ENCODE peak calls at places on chromosomes 6 and 20, in seven cellular contexts. W is IMR-90, U is prostate gland, Y is uterus, X is breast epithelium, H is A549, A is Peyer's patch. O is an unnamed sample.
A peak's percentile ranks its signal among the peaks of the same experiment; 100 is the strongest.

GRCh38 chr6:37365791-37366190 is 12.0 kb downstream of the RNF8 start:
- DNase-seq in W (peak; percentile 35), U (no peak), Y (no peak), X (no peak), H (no peak), A (no peak), O (no peak)

GRCh38 chr6:112806163-112806900 is 459.2 kb downstream of the RFPL4B start:
- DNase-seq in W (peak; percentile 80), U (no peak), Y (no peak), X (no peak), H (no peak), A (no peak), O (no peak)

GRCh38 chr6:45420083-45420908 is 42.6 kb upstream of the SUPT3H start:
- DNase-seq in W (peak; percentile 64), U (peak; percentile 7), Y (no peak), X (no peak), H (no peak), A (no peak), O (peak; percentile 51)

GRCh38 chr20:9617062-9617461 is 102.7 kb downstream of the LAMP5 start:
- DNase-seq in W (peak; percentile 66), U (peak; percentile 65), Y (peak; percentile 35), X (no peak), H (peak; percentile 65), A (peak; percentile 56), O (no peak)

GRCh38 chr6:45709834-45710233 is 305.8 kb downstream of the CLIC5 start:
- DNase-seq in W (no peak), U (no peak), Y (no peak), X (no peak), H (no peak), A (no peak), O (no peak)

GRCh38 chr6:2643935-2644539 is 106.7 kb downstream of the MYLK4 start:
- DNase-seq in W (no peak), U (no peak), Y (no peak), X (no peak), H (no peak), A (no peak), O (no peak)

GRCh38 chr6:150443621-150444020 is 74.8 kb downstream of the IYD start:
- DNase-seq in W (no peak), U (no peak), Y (no peak), X (no peak), H (no peak), A (no peak), O (no peak)

GRCh38 chr6:37048851-37049734 is 43.6 kb downstream of the FGD2 start:
- DNase-seq in W (peak; percentile 95), U (peak; percentile 20), Y (peak; percentile 71), X (no peak), H (no peak), A (no peak), O (no peak)

GRCh38 chr6:146420255-146420654 is 123.4 kb upstream of the RAB32 start:
- DNase-seq in W (no peak), U (no peak), Y (no peak), X (no peak), H (no peak), A (no peak), O (no peak)

GRCh38 chr6:99013661-99014458 is 66.1 kb upstream of the FBXL4 start:
- DNase-seq in W (peak; percentile 23), U (no peak), Y (no peak), X (no peak), H (no peak), A (no peak), O (no peak)

GRCh38 chr20:38790210-38791053 is 15.1 kb upstream of the PPP1R16B start:
- DNase-seq in W (peak; percentile 38), U (no peak), Y (no peak), X (no peak), H (peak; percentile 46), A (no peak), O (no peak)

GRCh38 chr6:135159531-135159930 is 21.6 kb upstream of the MYB start:
- DNase-seq in W (no peak), U (no peak), Y (no peak), X (no peak), H (no peak), A (no peak), O (no peak)

GRCh38 chr6:6684365-6684833 is 95.9 kb downstream of the LY86 start:
- DNase-seq in W (no peak), U (no peak), Y (no peak), X (no peak), H (no peak), A (no peak), O (no peak)

GRCh38 chr6:6686176-6686575 is 97.7 kb downstream of the LY86 start:
- DNase-seq in W (no peak), U (no peak), Y (no peak), X (no peak), H (no peak), A (no peak), O (peak; percentile 39)

GRCh38 chr6:6683964-6684363 is 95.4 kb downstream of the LY86 start:
- DNase-seq in W (no peak), U (no peak), Y (no peak), X (no peak), H (no peak), A (no peak), O (no peak)

GRCh38 chr6:6686748-6687601 is 98.5 kb downstream of the LY86 start:
- DNase-seq in W (no peak), U (peak; percentile 69), Y (peak; percentile 83), X (peak; percentile 98), H (peak; percentile 88), A (peak; percentile 99), O (peak; percentile 100)

DNA sequence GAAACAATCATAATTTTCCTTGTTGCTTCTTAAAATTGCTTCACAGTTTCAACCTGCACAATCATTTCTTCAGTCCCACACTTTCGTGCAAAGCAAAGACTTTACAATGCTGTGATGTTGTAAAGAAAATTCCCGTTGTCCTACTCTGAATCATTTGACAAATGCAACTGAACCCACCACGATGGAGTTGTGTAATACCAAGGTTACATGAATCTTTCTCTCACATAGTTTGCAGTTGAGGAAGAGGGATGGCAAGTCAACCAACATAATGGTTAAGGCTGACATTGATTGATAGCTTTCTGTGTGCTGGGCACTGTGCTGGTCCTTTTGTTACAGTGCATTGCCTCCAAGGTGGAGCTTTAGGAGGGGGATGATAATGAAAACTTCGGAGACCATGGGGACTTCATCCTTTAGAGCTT is 96.7 kb downstream of the LY86 start:
- DNase-seq in W (no peak), U (no peak), Y (no peak), X (no peak), H (no peak), A (no peak), O (no peak)
- TF ChIP-seq POLR2A in W (no peak), U (no peak), Y (no peak), X (no peak), H (no peak), A (no peak), O (no peak)

DNA sequence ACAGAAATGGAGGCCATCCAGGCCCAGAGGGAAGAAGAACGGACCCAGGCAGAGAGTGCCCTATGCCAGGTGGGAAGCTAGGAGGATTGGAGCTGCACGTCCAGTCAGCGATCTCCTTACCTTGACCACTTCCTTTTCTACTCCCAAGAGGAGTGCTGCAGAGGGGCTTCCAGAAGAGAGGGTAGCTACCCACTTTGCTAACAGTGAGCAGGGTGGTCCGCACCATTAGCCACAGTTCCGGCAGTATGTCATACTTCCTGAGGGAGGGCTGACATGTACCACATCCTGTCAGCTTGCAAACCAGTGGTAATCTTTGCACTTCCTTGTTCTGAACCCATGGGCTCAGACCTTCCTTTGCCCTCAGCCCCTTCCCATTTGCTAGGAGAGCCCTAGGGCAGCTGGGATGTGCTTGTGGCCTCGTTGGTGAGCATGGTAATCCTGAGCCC is 35.4 kb downstream of the CEP250 start:
- DNase-seq in W (no peak), U (no peak), Y (no peak), X (no peak), H (no peak), A (no peak), O (no peak)
- TF ChIP-seq POLR2A in W (no peak), U (no peak), Y (no peak), X (no peak), H (no peak), A (no peak), O (no peak)

GRCh38 chr20:62925420-62926228 is 681 bp downstream of the DIDO1 start:
- DNase-seq in W (peak; percentile 16), U (no peak), Y (no peak), X (no peak), H (no peak), A (peak; percentile 69), O (peak; percentile 41)

GRCh38 chr20:62926229-62927127 is at the start of gene DIDO1:
- DNase-seq in W (peak; percentile 77), U (peak; percentile 88), Y (peak; percentile 78), X (peak; percentile 89), H (peak; percentile 96), A (peak; percentile 93), O (peak; percentile 96)

GRCh38 chr20:62923669-62924566 is 2.4 kb downstream of the DIDO1 start:
- DNase-seq in W (no peak), U (no peak), Y (no peak), X (no peak), H (no peak), A (peak; percentile 26), O (no peak)

GRCh38 chr20:62922451-62922921 is 3.8 kb downstream of the DIDO1 start:
- DNase-seq in W (no peak), U (peak; percentile 62), Y (no peak), X (no peak), H (no peak), A (peak; percentile 49), O (no peak)

DNA sequence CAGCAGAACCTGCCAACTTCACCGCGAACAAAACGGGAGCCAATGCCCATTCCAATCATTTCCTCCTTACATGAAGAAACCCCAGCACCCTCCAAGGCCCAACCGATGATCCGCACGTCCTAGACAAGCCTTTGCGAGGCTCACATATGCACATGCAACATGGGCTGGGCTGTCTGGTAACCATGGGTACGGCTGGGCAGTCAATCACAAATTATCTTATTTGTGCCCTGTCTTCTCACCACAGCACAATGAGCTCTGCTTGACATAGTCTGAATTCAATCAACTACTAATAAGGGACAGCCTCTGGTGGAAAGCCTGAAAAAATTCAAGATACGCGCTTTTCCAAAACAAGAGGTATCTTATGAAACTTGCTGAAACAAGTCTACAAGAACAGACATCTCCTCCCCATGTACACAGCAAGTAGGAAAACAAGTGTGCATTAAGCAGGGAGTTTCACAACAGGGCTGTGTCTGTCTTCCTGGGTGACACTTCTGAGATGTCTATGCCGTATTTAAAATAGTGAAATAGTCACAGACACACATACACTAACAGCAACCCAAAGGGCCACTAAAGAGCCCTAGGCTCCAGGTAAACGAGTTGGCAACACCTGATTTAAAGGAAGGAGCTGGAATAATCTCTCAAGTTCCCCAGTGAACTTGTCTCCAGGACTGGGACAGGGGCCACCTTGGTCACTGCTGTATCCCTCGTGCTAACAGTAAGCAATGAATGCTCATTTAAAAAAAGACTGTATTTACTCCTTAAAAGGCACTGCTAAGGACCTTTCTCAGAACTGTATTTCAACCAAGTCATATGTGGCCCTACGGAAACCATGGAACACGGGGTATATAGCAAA is 1.5 kb downstream of the DIDO1 start:
- DNase-seq in W (peak; percentile 34), U (peak; percentile 42), Y (no peak), X (no peak), H (no peak), A (peak; percentile 62), O (no peak)
- TF ChIP-seq POLR2A in W (no peak), U (peak; percentile 35), Y (no peak), X (no peak), H (no peak), A (no peak), O (no peak)

DNA sequence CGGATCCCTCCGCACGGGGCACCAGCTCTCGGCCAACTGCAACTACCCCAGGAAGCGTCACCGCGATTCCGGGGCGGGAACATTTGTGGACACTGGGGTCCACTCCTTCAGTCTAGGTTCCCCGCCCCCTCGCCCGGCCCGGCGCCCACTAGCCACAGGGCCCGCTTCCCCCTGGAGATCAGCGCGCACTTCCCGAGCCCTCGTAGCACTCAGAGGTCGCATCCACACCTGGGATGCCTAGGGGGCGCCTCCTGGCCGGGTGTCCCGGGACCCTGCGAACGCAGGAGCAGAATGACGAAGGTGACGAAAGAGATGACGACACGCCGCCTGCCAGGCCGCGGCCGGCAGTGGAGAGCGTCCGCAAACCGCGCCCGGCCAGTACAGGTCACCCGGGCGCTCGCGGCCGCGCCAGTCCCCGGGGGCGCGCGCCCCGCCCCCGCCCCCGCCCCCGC is 309 bp upstream of the AIG1 start:
- DNase-seq in W (peak; percentile 81), U (peak; percentile 71), Y (peak; percentile 73), X (peak; percentile 75), H (peak; percentile 63), A (peak; percentile 84), O (peak; percentile 89)
- TF ChIP-seq POLR2A in W (peak; percentile 42), U (peak; percentile 66), Y (no peak), X (no peak), H (no peak), A (peak; percentile 54), O (peak; percentile 69)